ENCODE peak calls at places on chromosomes 11 and 22, in four cellular contexts. One of them, this sample, is unnamed.

GRCh38 chr11:28759311-28759710 is 651.1 kb downstream of the METTL15 start:
- DNase-seq in MCF 10A: peak
- DNase-seq in fibroblast of pulmonary artery: peak
- DNase-seq in stimulated activated CD4-positive, alpha-beta T cell treated with anti-CD3 and anti-CD28 coated beads, Interleukin-15, amount 100 ng/mL, for 1 hour: no peak
- DNase-seq in this sample: no peak

GRCh38 chr11:69939551-69940245 is 120.5 kb upstream of the FGF3 start:
- DNase-seq in MCF 10A: no peak
- DNase-seq in fibroblast of pulmonary artery: peak
- DNase-seq in stimulated activated CD4-positive, alpha-beta T cell treated with anti-CD3 and anti-CD28 coated beads, Interleukin-15, amount 100 ng/mL, for 1 hour: no peak
- DNase-seq in this sample: no peak

GRCh38 chr22:28799125-28799833 is 1.1 kb downstream of the XBP1 start:
- DNase-seq in MCF 10A: peak
- DNase-seq in fibroblast of pulmonary artery: peak
- DNase-seq in stimulated activated CD4-positive, alpha-beta T cell treated with anti-CD3 and anti-CD28 coated beads, Interleukin-15, amount 100 ng/mL, for 1 hour: no peak
- DNase-seq in this sample: no peak

GRCh38 chr11:127126956-127127355 is 126.4 kb upstream of the KIRREL3 start:
- DNase-seq in MCF 10A: no peak
- DNase-seq in fibroblast of pulmonary artery: no peak
- DNase-seq in stimulated activated CD4-positive, alpha-beta T cell treated with anti-CD3 and anti-CD28 coated beads, Interleukin-15, amount 100 ng/mL, for 1 hour: no peak
- DNase-seq in this sample: no peak

GRCh38 chr11:70782401-70782913 is 384.1 kb downstream of the CTTN start:
- DNase-seq in MCF 10A: no peak
- DNase-seq in fibroblast of pulmonary artery: no peak
- DNase-seq in stimulated activated CD4-positive, alpha-beta T cell treated with anti-CD3 and anti-CD28 coated beads, Interleukin-15, amount 100 ng/mL, for 1 hour: no peak
- DNase-seq in this sample: no peak

GRCh38 chr11:2447253-2447950 is 2.6 kb downstream of the KCNQ1 start:
- DNase-seq in MCF 10A: peak
- DNase-seq in fibroblast of pulmonary artery: no peak
- DNase-seq in stimulated activated CD4-positive, alpha-beta T cell treated with anti-CD3 and anti-CD28 coated beads, Interleukin-15, amount 100 ng/mL, for 1 hour: no peak
- DNase-seq in this sample: no peak

GRCh38 chr22:25210831-25211230 is 8.6 kb upstream of the CRYBB2 start:
- DNase-seq in MCF 10A: no peak
- DNase-seq in fibroblast of pulmonary artery: no peak
- DNase-seq in stimulated activated CD4-positive, alpha-beta T cell treated with anti-CD3 and anti-CD28 coated beads, Interleukin-15, amount 100 ng/mL, for 1 hour: no peak
- DNase-seq in this sample: no peak

GRCh38 chr11:1844221-1845094 is 5.7 kb downstream of the TNNI2 start:
- DNase-seq in MCF 10A: peak
- DNase-seq in fibroblast of pulmonary artery: peak
- DNase-seq in stimulated activated CD4-positive, alpha-beta T cell treated with anti-CD3 and anti-CD28 coated beads, Interleukin-15, amount 100 ng/mL, for 1 hour: peak
- DNase-seq in this sample: peak

GRCh38 chr11:109789911-109790310 is 303.3 kb upstream of the ZC3H12C start:
- DNase-seq in MCF 10A: no peak
- DNase-seq in fibroblast of pulmonary artery: peak
- DNase-seq in stimulated activated CD4-positive, alpha-beta T cell treated with anti-CD3 and anti-CD28 coated beads, Interleukin-15, amount 100 ng/mL, for 1 hour: no peak
- DNase-seq in this sample: no peak

GRCh38 chr11:35850191-35850590 is 93.7 kb upstream of the LDLRAD3 start:
- DNase-seq in MCF 10A: no peak
- DNase-seq in fibroblast of pulmonary artery: no peak
- DNase-seq in stimulated activated CD4-positive, alpha-beta T cell treated with anti-CD3 and anti-CD28 coated beads, Interleukin-15, amount 100 ng/mL, for 1 hour: no peak
- DNase-seq in this sample: no peak

GRCh38 chr11:925496-926301 is at the start of gene AP2A2:
- DNase-seq in MCF 10A: peak
- DNase-seq in fibroblast of pulmonary artery: peak
- DNase-seq in stimulated activated CD4-positive, alpha-beta T cell treated with anti-CD3 and anti-CD28 coated beads, Interleukin-15, amount 100 ng/mL, for 1 hour: peak
- DNase-seq in this sample: peak

GRCh38 chr11:89625171-89625570 is 84.9 kb upstream of the TRIM77 start:
- DNase-seq in MCF 10A: no peak
- DNase-seq in fibroblast of pulmonary artery: no peak
- DNase-seq in stimulated activated CD4-positive, alpha-beta T cell treated with anti-CD3 and anti-CD28 coated beads, Interleukin-15, amount 100 ng/mL, for 1 hour: no peak
- DNase-seq in this sample: no peak

GRCh38 chr11:64250875-64251721 is at the start of gene PLCB3:
- DNase-seq in MCF 10A: peak
- DNase-seq in fibroblast of pulmonary artery: no peak
- DNase-seq in stimulated activated CD4-positive, alpha-beta T cell treated with anti-CD3 and anti-CD28 coated beads, Interleukin-15, amount 100 ng/mL, for 1 hour: peak
- DNase-seq in this sample: no peak

GRCh38 chr11:78420796-78421209 is 3.2 kb upstream of the GAB2 start:
- DNase-seq in MCF 10A: peak
- DNase-seq in fibroblast of pulmonary artery: peak
- DNase-seq in stimulated activated CD4-positive, alpha-beta T cell treated with anti-CD3 and anti-CD28 coated beads, Interleukin-15, amount 100 ng/mL, for 1 hour: no peak
- DNase-seq in this sample: peak

GRCh38 chr22:29310863-29311339 is 4.5 kb downstream of the GAS2L1 start:
- DNase-seq in MCF 10A: peak
- DNase-seq in fibroblast of pulmonary artery: peak
- DNase-seq in stimulated activated CD4-positive, alpha-beta T cell treated with anti-CD3 and anti-CD28 coated beads, Interleukin-15, amount 100 ng/mL, for 1 hour: no peak
- DNase-seq in this sample: peak

GRCh38 chr11:113728814-113729213 is 22.7 kb upstream of the TMPRSS5 start:
- DNase-seq in MCF 10A: no peak
- DNase-seq in fibroblast of pulmonary artery: no peak
- DNase-seq in stimulated activated CD4-positive, alpha-beta T cell treated with anti-CD3 and anti-CD28 coated beads, Interleukin-15, amount 100 ng/mL, for 1 hour: no peak
- DNase-seq in this sample: no peak

GRCh38 chr11:128908391-128909246 is 17.5 kb downstream of the KCNJ5 start:
- DNase-seq in MCF 10A: peak
- DNase-seq in fibroblast of pulmonary artery: peak
- DNase-seq in stimulated activated CD4-positive, alpha-beta T cell treated with anti-CD3 and anti-CD28 coated beads, Interleukin-15, amount 100 ng/mL, for 1 hour: no peak
- DNase-seq in this sample: no peak

GRCh38 chr11:8233691-8234424 is 29.8 kb downstream of the LMO1 start:
- DNase-seq in MCF 10A: peak
- DNase-seq in fibroblast of pulmonary artery: no peak
- DNase-seq in stimulated activated CD4-positive, alpha-beta T cell treated with anti-CD3 and anti-CD28 coated beads, Interleukin-15, amount 100 ng/mL, for 1 hour: no peak
- DNase-seq in this sample: no peak

GRCh38 chr11:99019676-99020075 is 1.1 kb upstream of the CNTN5 start:
- DNase-seq in MCF 10A: no peak
- DNase-seq in fibroblast of pulmonary artery: no peak
- DNase-seq in stimulated activated CD4-positive, alpha-beta T cell treated with anti-CD3 and anti-CD28 coated beads, Interleukin-15, amount 100 ng/mL, for 1 hour: no peak
- DNase-seq in this sample: no peak

GRCh38 chr11:78163828-78164227 is 24.4 kb upstream of the ALG8 start:
- DNase-seq in MCF 10A: no peak
- DNase-seq in fibroblast of pulmonary artery: no peak
- DNase-seq in stimulated activated CD4-positive, alpha-beta T cell treated with anti-CD3 and anti-CD28 coated beads, Interleukin-15, amount 100 ng/mL, for 1 hour: no peak
- DNase-seq in this sample: no peak

GRCh38 chr11:27934830-27935145 is 173.2 kb downstream of the KIF18A start:
- DNase-seq in MCF 10A: peak
- DNase-seq in fibroblast of pulmonary artery: peak
- DNase-seq in stimulated activated CD4-positive, alpha-beta T cell treated with anti-CD3 and anti-CD28 coated beads, Interleukin-15, amount 100 ng/mL, for 1 hour: no peak
- DNase-seq in this sample: no peak

GRCh38 chr22:33803371-33803770 is 116.9 kb downstream of the LARGE1 start:
- DNase-seq in MCF 10A: no peak
- DNase-seq in fibroblast of pulmonary artery: peak
- DNase-seq in stimulated activated CD4-positive, alpha-beta T cell treated with anti-CD3 and anti-CD28 coated beads, Interleukin-15, amount 100 ng/mL, for 1 hour: no peak
- DNase-seq in this sample: no peak

GRCh38 chr11:67615455-67616430 is 9.0 kb downstream of the NDUFV1 start:
- DNase-seq in MCF 10A: peak
- DNase-seq in fibroblast of pulmonary artery: peak
- DNase-seq in stimulated activated CD4-positive, alpha-beta T cell treated with anti-CD3 and anti-CD28 coated beads, Interleukin-15, amount 100 ng/mL, for 1 hour: no peak
- DNase-seq in this sample: no peak

GRCh38 chr11:74783241-74783871 is 34.7 kb downstream of the RNF169 start:
- DNase-seq in MCF 10A: peak
- DNase-seq in fibroblast of pulmonary artery: peak
- DNase-seq in stimulated activated CD4-positive, alpha-beta T cell treated with anti-CD3 and anti-CD28 coated beads, Interleukin-15, amount 100 ng/mL, for 1 hour: no peak
- DNase-seq in this sample: no peak

GRCh38 chr11:70786021-70786665 is 387.8 kb downstream of the CTTN start:
- DNase-seq in MCF 10A: no peak
- DNase-seq in fibroblast of pulmonary artery: no peak
- DNase-seq in stimulated activated CD4-positive, alpha-beta T cell treated with anti-CD3 and anti-CD28 coated beads, Interleukin-15, amount 100 ng/mL, for 1 hour: no peak
- DNase-seq in this sample: no peak

GRCh38 chr22:24432059-24432853 is 4.9 kb downstream of the ADORA2A start:
- DNase-seq in MCF 10A: peak
- DNase-seq in fibroblast of pulmonary artery: peak
- DNase-seq in stimulated activated CD4-positive, alpha-beta T cell treated with anti-CD3 and anti-CD28 coated beads, Interleukin-15, amount 100 ng/mL, for 1 hour: no peak
- DNase-seq in this sample: peak